ENCODE peak calls at places on chromosomes 12 and 14, in five cellular contexts. Z is NCI-H1417; J is stimulated activated CD8-positive, alpha-beta memory T cell treated with anti-CD3 and anti-CD28 coated beads, Interleukin-4, amount 100 ng/mL, for 24 hours; B is midbrain; N is progenitor cell of endocrine pancreas. W is an unnamed sample.

GRCh38 chr14:70188608-70189540 is at the start of gene SLC8A3:
- DNase-seq in B (peak; percentile 66), N (peak; percentile 51), Z (peak; percentile 88), J (no peak), W (peak; percentile 39)

GRCh38 chr14:101325319-101325718 is 236.0 kb upstream of the DIO3 start:
- DNase-seq in J (no peak), Z (no peak), N (no peak), B (no peak), W (no peak)

GRCh38 chr14:36723551-36723950 is 61.9 kb downstream of the PAX9 start:
- DNase-seq in B (no peak), J (no peak), N (no peak), Z (no peak), W (no peak)

GRCh38 chr12:97960741-97961608 is 498.4 kb downstream of the RMST start:
- DNase-seq in B (peak; percentile 5), N (peak; percentile 27), Z (peak; percentile 29), J (no peak), W (no peak)

GRCh38 chr12:102216086-102216691 is 18.6 kb upstream of the PMCH start:
- DNase-seq in B (no peak), J (no peak), Z (no peak), N (no peak), W (no peak)

GRCh38 chr12:52090291-52090690 is 10.8 kb downstream of the SMIM41 start:
- DNase-seq in J (no peak), N (no peak), B (no peak), Z (peak; percentile 87), W (no peak)

GRCh38 chr12:65278576-65279386 is at the start of gene MSRB3:
- DNase-seq in Z (no peak), J (no peak), B (peak; percentile 63), N (peak; percentile 61), W (peak; percentile 23)

GRCh38 chr12:32312049-32312670 is 87.2 kb upstream of the FGD4 start:
- DNase-seq in N (no peak), Z (peak; percentile 75), B (peak; percentile 5), J (no peak), W (no peak)

GRCh38 chr14:34867199-34867598 is 8.0 kb downstream of the BAZ1A start:
- DNase-seq in N (no peak), B (no peak), Z (no peak), J (no peak), W (no peak)

GRCh38 chr12:12872934-12873275 is 18.5 kb upstream of the GPRC5A start:
- DNase-seq in N (no peak), B (no peak), J (no peak), Z (no peak), W (no peak)

GRCh38 chr12:63129927-63130326 is 21.1 kb downstream of the AVPR1A start:
- DNase-seq in J (no peak), Z (no peak), B (no peak), N (no peak), W (no peak)

GRCh38 chr14:35687335-35687939 is 121.7 kb downstream of the RALGAPA1 start:
- DNase-seq in J (no peak), N (no peak), B (peak; percentile 66), Z (peak; percentile 52), W (no peak)

GRCh38 chr12:66196806-66197205 is 7.8 kb downstream of the IRAK3 start:
- DNase-seq in B (no peak), J (no peak), Z (no peak), N (no peak), W (no peak)

GRCh38 chr14:34361504-34362011 is 100.5 kb downstream of the SPTSSA start:
- DNase-seq in B (no peak), N (no peak), Z (no peak), J (no peak), W (no peak)

GRCh38 chr12:96343347-96343954 is 56.8 kb downstream of the CDK17 start:
- DNase-seq in B (no peak), N (no peak), J (no peak), Z (no peak), W (no peak)

GRCh38 chr14:89165810-89166209 is 251.2 kb downstream of the FOXN3 start:
- DNase-seq in Z (no peak), N (no peak), B (no peak), J (no peak), W (no peak)

GRCh38 chr12:64912501-64912900 is 88.1 kb downstream of the TBC1D30 start:
- DNase-seq in Z (no peak), N (no peak), B (no peak), J (no peak), W (no peak)

GRCh38 chr14:105335735-105336476 is 21.4 kb downstream of the PACS2 start:
- DNase-seq in Z (no peak), B (peak; percentile 37), J (no peak), N (no peak), W (peak; percentile 44)

GRCh38 chr14:66009104-66009503 is 477.1 kb upstream of the CCDC196 start:
- DNase-seq in J (no peak), B (no peak), N (no peak), Z (no peak), W (no peak)

GRCh38 chr14:34843011-34843554 is 32.1 kb downstream of the BAZ1A start:
- DNase-seq in B (no peak), N (no peak), Z (no peak), J (no peak), W (no peak)

GRCh38 chr12:96198970-96199369 is 4.8 kb downstream of the ELK3 start:
- DNase-seq in Z (no peak), N (no peak), J (no peak), B (no peak), W (no peak)

GRCh38 chr14:90091393-90091792 is 29.6 kb downstream of the KCNK13 start:
- DNase-seq in Z (no peak), B (no peak), N (no peak), J (no peak), W (no peak)

GRCh38 chr12:3772380-3772779 is 19.5 kb upstream of the CRACR2A start:
- DNase-seq in B (no peak), J (no peak), Z (no peak), N (no peak), W (no peak)

GRCh38 chr12:116323696-116324386 is 46.3 kb upstream of the MED13L start:
- DNase-seq in N (no peak), Z (no peak), J (no peak), B (no peak), W (no peak)

GRCh38 chr12:52358575-52359350 is 8.5 kb downstream of the KRT85 start:
- DNase-seq in N (no peak), J (no peak), Z (no peak), B (no peak), W (no peak)

W was measured in caudate nucleus.